ENCODE peak calls at places on chromosome 2, in four cellular contexts. One of them, this sample, is unnamed.

GRCh38 chr2:219752731-219753130 is 125.3 kb downstream of the SLC4A3 start:
- DNase-seq in NCI-H1092 treated with DMSO at 0.1 percent for 48 hours: no peak
- DNase-seq in CD8-positive, alpha-beta memory T cell: no peak
- DNase-seq in activated CD8-positive, alpha-beta memory T cell treated with anti-CD3 and anti-CD28 coated beads for 48 hours: no peak
- DNase-seq in this sample: no peak

GRCh38 chr2:209451209-209451822 is 27.5 kb downstream of the MAP2 start:
- DNase-seq in NCI-H1092 treated with DMSO at 0.1 percent for 48 hours: no peak
- DNase-seq in CD8-positive, alpha-beta memory T cell: no peak
- DNase-seq in activated CD8-positive, alpha-beta memory T cell treated with anti-CD3 and anti-CD28 coated beads for 48 hours: no peak
- DNase-seq in this sample: peak

GRCh38 chr2:228522276-228522675 is 340.8 kb upstream of the SPHKAP start:
- DNase-seq in NCI-H1092 treated with DMSO at 0.1 percent for 48 hours: no peak
- DNase-seq in CD8-positive, alpha-beta memory T cell: no peak
- DNase-seq in activated CD8-positive, alpha-beta memory T cell treated with anti-CD3 and anti-CD28 coated beads for 48 hours: no peak
- DNase-seq in this sample: no peak

GRCh38 chr2:58620896-58621295 is 379.8 kb upstream of the FANCL start:
- DNase-seq in NCI-H1092 treated with DMSO at 0.1 percent for 48 hours: no peak
- DNase-seq in CD8-positive, alpha-beta memory T cell: no peak
- DNase-seq in activated CD8-positive, alpha-beta memory T cell treated with anti-CD3 and anti-CD28 coated beads for 48 hours: no peak
- DNase-seq in this sample: no peak

GRCh38 chr2:161096336-161096735 is 63.9 kb upstream of the TANK start:
- DNase-seq in NCI-H1092 treated with DMSO at 0.1 percent for 48 hours: no peak
- DNase-seq in CD8-positive, alpha-beta memory T cell: no peak
- DNase-seq in activated CD8-positive, alpha-beta memory T cell treated with anti-CD3 and anti-CD28 coated beads for 48 hours: no peak
- DNase-seq in this sample: peak

GRCh38 chr2:205051417-205051816 is 506.1 kb downstream of the PARD3B start:
- DNase-seq in NCI-H1092 treated with DMSO at 0.1 percent for 48 hours: no peak
- DNase-seq in CD8-positive, alpha-beta memory T cell: no peak
- DNase-seq in activated CD8-positive, alpha-beta memory T cell treated with anti-CD3 and anti-CD28 coated beads for 48 hours: no peak
- DNase-seq in this sample: no peak

GRCh38 chr2:99970292-99970868 is 172.0 kb downstream of the AFF3 start:
- DNase-seq in NCI-H1092 treated with DMSO at 0.1 percent for 48 hours: no peak
- DNase-seq in CD8-positive, alpha-beta memory T cell: no peak
- DNase-seq in activated CD8-positive, alpha-beta memory T cell treated with anti-CD3 and anti-CD28 coated beads for 48 hours: no peak
- DNase-seq in this sample: no peak

GRCh38 chr2:217289153-217289908 is 429.5 kb upstream of the TNP1 start:
- DNase-seq in NCI-H1092 treated with DMSO at 0.1 percent for 48 hours: peak
- DNase-seq in CD8-positive, alpha-beta memory T cell: no peak
- DNase-seq in activated CD8-positive, alpha-beta memory T cell treated with anti-CD3 and anti-CD28 coated beads for 48 hours: no peak
- DNase-seq in this sample: peak

GRCh38 chr2:224360801-224361251 is 41.1 kb downstream of the FAM124B start:
- DNase-seq in NCI-H1092 treated with DMSO at 0.1 percent for 48 hours: peak
- DNase-seq in CD8-positive, alpha-beta memory T cell: no peak
- DNase-seq in activated CD8-positive, alpha-beta memory T cell treated with anti-CD3 and anti-CD28 coated beads for 48 hours: no peak
- DNase-seq in this sample: peak

GRCh38 chr2:190477563-190478454 is 56.7 kb downstream of the NEMP2 start:
- DNase-seq in NCI-H1092 treated with DMSO at 0.1 percent for 48 hours: peak
- DNase-seq in CD8-positive, alpha-beta memory T cell: no peak
- DNase-seq in activated CD8-positive, alpha-beta memory T cell treated with anti-CD3 and anti-CD28 coated beads for 48 hours: no peak
- DNase-seq in this sample: no peak

GRCh38 chr2:102049756-102050443 is 58.1 kb downstream of the IL1R2 start:
- DNase-seq in NCI-H1092 treated with DMSO at 0.1 percent for 48 hours: no peak
- DNase-seq in CD8-positive, alpha-beta memory T cell: no peak
- DNase-seq in activated CD8-positive, alpha-beta memory T cell treated with anti-CD3 and anti-CD28 coated beads for 48 hours: no peak
- DNase-seq in this sample: no peak

GRCh38 chr2:217218269-217219140 is 358.6 kb upstream of the TNP1 start:
- DNase-seq in NCI-H1092 treated with DMSO at 0.1 percent for 48 hours: no peak
- DNase-seq in CD8-positive, alpha-beta memory T cell: no peak
- DNase-seq in activated CD8-positive, alpha-beta memory T cell treated with anti-CD3 and anti-CD28 coated beads for 48 hours: no peak
- DNase-seq in this sample: no peak

GRCh38 chr2:45992021-45992745 is 305.0 kb upstream of the EPAS1 start:
- DNase-seq in NCI-H1092 treated with DMSO at 0.1 percent for 48 hours: peak
- DNase-seq in CD8-positive, alpha-beta memory T cell: no peak
- DNase-seq in activated CD8-positive, alpha-beta memory T cell treated with anti-CD3 and anti-CD28 coated beads for 48 hours: no peak
- DNase-seq in this sample: no peak

GRCh38 chr2:223549215-223549614 is 52.9 kb downstream of the SCG2 start:
- DNase-seq in NCI-H1092 treated with DMSO at 0.1 percent for 48 hours: peak
- DNase-seq in CD8-positive, alpha-beta memory T cell: no peak
- DNase-seq in activated CD8-positive, alpha-beta memory T cell treated with anti-CD3 and anti-CD28 coated beads for 48 hours: no peak
- DNase-seq in this sample: peak

GRCh38 chr2:191006297-191006696 is 7.7 kb downstream of the STAT1 start:
- DNase-seq in NCI-H1092 treated with DMSO at 0.1 percent for 48 hours: no peak
- DNase-seq in CD8-positive, alpha-beta memory T cell: no peak
- DNase-seq in activated CD8-positive, alpha-beta memory T cell treated with anti-CD3 and anti-CD28 coated beads for 48 hours: no peak
- DNase-seq in this sample: no peak

GRCh38 chr2:72782520-72782919 is 43.3 kb downstream of the EXOC6B start:
- DNase-seq in NCI-H1092 treated with DMSO at 0.1 percent for 48 hours: no peak
- DNase-seq in CD8-positive, alpha-beta memory T cell: no peak
- DNase-seq in activated CD8-positive, alpha-beta memory T cell treated with anti-CD3 and anti-CD28 coated beads for 48 hours: no peak
- DNase-seq in this sample: no peak

GRCh38 chr2:204282525-204282924 is 262.8 kb upstream of the PARD3B start:
- DNase-seq in NCI-H1092 treated with DMSO at 0.1 percent for 48 hours: no peak
- DNase-seq in CD8-positive, alpha-beta memory T cell: no peak
- DNase-seq in activated CD8-positive, alpha-beta memory T cell treated with anti-CD3 and anti-CD28 coated beads for 48 hours: no peak
- DNase-seq in this sample: no peak

GRCh38 chr2:231545105-231545902 is 15.1 kb upstream of the NMUR1 start:
- DNase-seq in NCI-H1092 treated with DMSO at 0.1 percent for 48 hours: no peak
- DNase-seq in CD8-positive, alpha-beta memory T cell: peak
- DNase-seq in activated CD8-positive, alpha-beta memory T cell treated with anti-CD3 and anti-CD28 coated beads for 48 hours: peak
- DNase-seq in this sample: no peak

GRCh38 chr2:165778653-165779451 is 15.2 kb downstream of the GALNT3 start:
- DNase-seq in NCI-H1092 treated with DMSO at 0.1 percent for 48 hours: no peak
- DNase-seq in CD8-positive, alpha-beta memory T cell: no peak
- DNase-seq in activated CD8-positive, alpha-beta memory T cell treated with anti-CD3 and anti-CD28 coated beads for 48 hours: no peak
- DNase-seq in this sample: no peak

GRCh38 chr2:195356026-195356425 is 301.0 kb upstream of the SLC39A10 start:
- DNase-seq in NCI-H1092 treated with DMSO at 0.1 percent for 48 hours: no peak
- DNase-seq in CD8-positive, alpha-beta memory T cell: no peak
- DNase-seq in activated CD8-positive, alpha-beta memory T cell treated with anti-CD3 and anti-CD28 coated beads for 48 hours: no peak
- DNase-seq in this sample: no peak

GRCh38 chr2:27461118-27461517 is 18.9 kb downstream of the KRTCAP3 start:
- DNase-seq in NCI-H1092 treated with DMSO at 0.1 percent for 48 hours: peak
- DNase-seq in CD8-positive, alpha-beta memory T cell: no peak
- DNase-seq in activated CD8-positive, alpha-beta memory T cell treated with anti-CD3 and anti-CD28 coated beads for 48 hours: no peak
- DNase-seq in this sample: no peak

GRCh38 chr2:63374341-63374740 is 213.9 kb downstream of the WDPCP start:
- DNase-seq in NCI-H1092 treated with DMSO at 0.1 percent for 48 hours: no peak
- DNase-seq in CD8-positive, alpha-beta memory T cell: no peak
- DNase-seq in activated CD8-positive, alpha-beta memory T cell treated with anti-CD3 and anti-CD28 coated beads for 48 hours: no peak
- DNase-seq in this sample: no peak

GRCh38 chr2:218407717-218408116 is 8.0 kb downstream of the CTDSP1 start:
- DNase-seq in NCI-H1092 treated with DMSO at 0.1 percent for 48 hours: no peak
- DNase-seq in CD8-positive, alpha-beta memory T cell: no peak
- DNase-seq in activated CD8-positive, alpha-beta memory T cell treated with anti-CD3 and anti-CD28 coated beads for 48 hours: no peak
- DNase-seq in this sample: no peak

GRCh38 chr2:188647671-188648070 is 326.5 kb upstream of the COL3A1 start:
- DNase-seq in NCI-H1092 treated with DMSO at 0.1 percent for 48 hours: no peak
- DNase-seq in CD8-positive, alpha-beta memory T cell: no peak
- DNase-seq in activated CD8-positive, alpha-beta memory T cell treated with anti-CD3 and anti-CD28 coated beads for 48 hours: no peak
- DNase-seq in this sample: no peak

GRCh38 chr2:60873381-60873780 is 8.0 kb upstream of the REL start:
- DNase-seq in NCI-H1092 treated with DMSO at 0.1 percent for 48 hours: no peak
- DNase-seq in CD8-positive, alpha-beta memory T cell: no peak
- DNase-seq in activated CD8-positive, alpha-beta memory T cell treated with anti-CD3 and anti-CD28 coated beads for 48 hours: no peak
- DNase-seq in this sample: no peak

GRCh38 chr2:174859563-174860169 is 95.4 kb upstream of the CHRNA1 start:
- DNase-seq in NCI-H1092 treated with DMSO at 0.1 percent for 48 hours: no peak
- DNase-seq in CD8-positive, alpha-beta memory T cell: no peak
- DNase-seq in activated CD8-positive, alpha-beta memory T cell treated with anti-CD3 and anti-CD28 coated beads for 48 hours: no peak
- DNase-seq in this sample: no peak

GRCh38 chr2:50769416-50769815 is 262.5 kb downstream of the NRXN1 start:
- DNase-seq in NCI-H1092 treated with DMSO at 0.1 percent for 48 hours: peak
- DNase-seq in CD8-positive, alpha-beta memory T cell: no peak
- DNase-seq in activated CD8-positive, alpha-beta memory T cell treated with anti-CD3 and anti-CD28 coated beads for 48 hours: no peak
- DNase-seq in this sample: peak

GRCh38 chr2:2586068-2586776 is 255.1 kb upstream of the MYT1L start:
- DNase-seq in NCI-H1092 treated with DMSO at 0.1 percent for 48 hours: no peak
- DNase-seq in CD8-positive, alpha-beta memory T cell: no peak
- DNase-seq in activated CD8-positive, alpha-beta memory T cell treated with anti-CD3 and anti-CD28 coated beads for 48 hours: no peak
- DNase-seq in this sample: no peak

GRCh38 chr2:191321861-191322662 is 76.9 kb downstream of the MYO1B start:
- DNase-seq in NCI-H1092 treated with DMSO at 0.1 percent for 48 hours: no peak
- DNase-seq in CD8-positive, alpha-beta memory T cell: no peak
- DNase-seq in activated CD8-positive, alpha-beta memory T cell treated with anti-CD3 and anti-CD28 coated beads for 48 hours: peak
- DNase-seq in this sample: no peak

GRCh38 chr2:232581725-232582124 is 31.2 kb downstream of the EIF4E2 start:
- DNase-seq in NCI-H1092 treated with DMSO at 0.1 percent for 48 hours: no peak
- DNase-seq in CD8-positive, alpha-beta memory T cell: no peak
- DNase-seq in activated CD8-positive, alpha-beta memory T cell treated with anti-CD3 and anti-CD28 coated beads for 48 hours: no peak
- DNase-seq in this sample: no peak

GRCh38 chr2:62705859-62706720 is 577 bp downstream of the EHBP1 start:
- DNase-seq in NCI-H1092 treated with DMSO at 0.1 percent for 48 hours: peak
- DNase-seq in CD8-positive, alpha-beta memory T cell: no peak
- DNase-seq in activated CD8-positive, alpha-beta memory T cell treated with anti-CD3 and anti-CD28 coated beads for 48 hours: no peak
- DNase-seq in this sample: no peak